ENCODE peak calls at places on chromosome 11, in four cellular contexts. X is A172, I is iris pigment epithelial cell, Z is iPS-NIHi11. C is an unnamed sample.

GRCh38 chr11:117851091-117851490 is 25.4 kb downstream of the FXYD6 start:
- DNase-seq in X (no peak), Z (no peak), I (peak; percentile 8), C (no peak)

GRCh38 chr11:10318527-10318802 is 13.6 kb downstream of the ADM start:
- DNase-seq in X (no peak), I (no peak), Z (no peak), C (no peak)

GRCh38 chr11:3880724-3881123 is 25.3 kb downstream of the STIM1 start:
- DNase-seq in X (peak; percentile 81), I (peak; percentile 42), Z (no peak), C (peak; percentile 85)

GRCh38 chr11:65551572-65552398 is 6.4 kb downstream of the LTBP3 start:
- DNase-seq in I (no peak), Z (no peak), X (peak; percentile 48), C (no peak)

GRCh38 chr11:77250881-77251640 is 50.4 kb downstream of the GDPD4 start:
- DNase-seq in I (peak; percentile 82), Z (no peak), X (peak; percentile 64), C (peak; percentile 51)

GRCh38 chr11:4577761-4578160 is 3.8 kb upstream of the OR52I2 start:
- DNase-seq in Z (no peak), I (no peak), X (no peak), C (no peak)

GRCh38 chr11:5967708-5968107 is 586 bp downstream of the OR56A5 start:
- DNase-seq in Z (no peak), I (no peak), X (peak; percentile 14), C (no peak)

GRCh38 chr11:13216019-13217006 is 61.3 kb upstream of the BMAL1 start:
- DNase-seq in I (peak; percentile 96), Z (peak; percentile 37), X (peak; percentile 99), C (peak; percentile 98)

GRCh38 chr11:118924591-118925585 is 838 bp downstream of the BCL9L start:
- DNase-seq in Z (no peak), I (peak; percentile 56), X (peak; percentile 28), C (no peak)

GRCh38 chr11:27701262-27702105 is 1.2 kb upstream of the BDNF start:
- DNase-seq in X (peak; percentile 42), I (peak; percentile 90), Z (peak; percentile 15), C (peak; percentile 39)

GRCh38 chr11:73271936-73272679 is at the start of gene P2RY6:
- DNase-seq in X (peak; percentile 73), I (peak; percentile 39), Z (no peak), C (peak; percentile 52)

GRCh38 chr11:9982796-9983579 is 311.0 kb downstream of the SBF2 start:
- DNase-seq in I (peak; percentile 73), X (peak; percentile 89), Z (no peak), C (no peak)

GRCh38 chr11:118643142-118643994 is 36.0 kb downstream of the PHLDB1 start:
- DNase-seq in X (no peak), I (no peak), Z (no peak), C (no peak)

C was measured in RCC 7860.